ENCODE peak calls at places on chromosomes 12 and 14, in eight cellular contexts. P, X, U, Y, E, Z, V and S are unnamed samples.

GRCh38 chr14:61616524-61617185 is 78.7 kb upstream of the HIF1A start:
- DNase-seq in E (no peak), Y (no peak), Z (no peak), X (no peak), U (no peak), V (no peak), P (peak), S (peak)

GRCh38 chr12:10409387-10409786 is at the start of gene KLRC4:
- DNase-seq in Z (no peak), V (no peak), U (no peak), X (no peak), Y (no peak), E (no peak), P (no peak), S (no peak)

GRCh38 chr14:92985521-92985920 is 62.6 kb downstream of the CHGA start:
- DNase-seq in P (no peak), Z (no peak), V (no peak), U (no peak), Y (no peak), X (no peak), E (no peak), S (no peak)

GRCh38 chr14:92475451-92476187 is 38.0 kb upstream of the RIN3 start:
- DNase-seq in V (no peak), E (no peak), P (no peak), Y (peak), U (no peak), X (no peak), Z (no peak), S (no peak)

GRCh38 chr14:73729556-73730265 is 15.5 kb upstream of the PNMA1 start:
- DNase-seq in E (no peak), Z (no peak), Y (peak), U (no peak), X (peak), P (no peak), V (no peak), S (no peak)

GRCh38 chr12:110224379-110225304 is 56.4 kb upstream of the ATP2A2 start:
- DNase-seq in Z (no peak), U (no peak), Y (peak), E (peak), X (no peak), P (peak), V (no peak), S (peak)

GRCh38 chr12:93139028-93139665 is 210.1 kb upstream of the EEA1 start:
- DNase-seq in X (no peak), U (no peak), P (no peak), E (no peak), Z (no peak), V (no peak), Y (no peak), S (no peak)

GRCh38 chr12:54215990-54216579 is 27.3 kb upstream of the SMUG1 start:
- DNase-seq in Y (no peak), X (no peak), U (no peak), P (no peak), V (no peak), Z (no peak), E (no peak), S (no peak)

GRCh38 chr12:44874981-44875416 is 1.1 kb downstream of the NELL2 start:
- DNase-seq in E (peak), X (no peak), U (no peak), P (no peak), Y (no peak), V (no peak), Z (no peak), S (no peak)

GRCh38 chr14:70776197-70776596 is 33.1 kb downstream of the MAP3K9 start:
- DNase-seq in V (no peak), Y (no peak), Z (no peak), X (no peak), E (no peak), P (no peak), U (no peak), S (no peak)

GRCh38 chr14:49052516-49052915 is 533.7 kb downstream of the RPS29 start:
- DNase-seq in Y (no peak), X (no peak), V (no peak), E (no peak), P (no peak), Z (no peak), U (no peak), S (no peak)

GRCh38 chr12:110937104-110937641 is 16.8 kb upstream of the MYL2 start:
- DNase-seq in E (peak), Z (peak), V (peak), P (no peak), Y (no peak), U (peak), X (peak), S (no peak)

GRCh38 chr14:72948481-72949138 is 22.3 kb downstream of the DCAF4 start:
- DNase-seq in Z (peak), Y (peak), E (peak), V (no peak), P (peak), U (peak), X (peak), S (peak)

GRCh38 chr14:34461334-34462131 is 507 bp downstream of the SPTSSA start:
- DNase-seq in Y (peak), P (no peak), X (peak), U (peak), Z (no peak), E (no peak), V (peak), S (no peak)

GRCh38 chr12:116060765-116061164 is 216.7 kb downstream of the MED13L start:
- DNase-seq in P (no peak), Z (no peak), U (no peak), Y (no peak), V (no peak), X (no peak), E (peak), S (no peak)

GRCh38 chr14:60095781-60096450 is 4.2 kb downstream of the PCNX4 start:
- DNase-seq in P (peak), Y (no peak), E (no peak), Z (no peak), V (no peak), U (no peak), X (no peak), S (no peak)

GRCh38 chr12:55809274-55809673 is 8.2 kb downstream of the SARNP start:
- DNase-seq in Y (no peak), U (no peak), Z (no peak), V (no peak), X (no peak), E (no peak), P (no peak), S (no peak)

GRCh38 chr12:106288510-106289195 is 13.9 kb upstream of the TCP11L2 start:
- DNase-seq in E (no peak), Z (no peak), U (no peak), P (peak), V (no peak), X (no peak), Y (no peak), S (peak)

GRCh38 chr14:80523518-80524117 is 312.3 kb upstream of the DIO2 start:
- DNase-seq in Z (no peak), P (no peak), V (no peak), U (no peak), X (no peak), Y (no peak), E (no peak), S (no peak)

GRCh38 chr14:67835596-67835995 is 16.0 kb downstream of the RAD51B start:
- DNase-seq in U (no peak), V (no peak), E (no peak), X (no peak), P (no peak), Z (no peak), Y (no peak), S (no peak)

GRCh38 chr14:86510503-86510902 is 980.6 kb downstream of the FLRT2 start:
- DNase-seq in Y (no peak), V (no peak), U (no peak), E (no peak), P (no peak), Z (no peak), X (no peak), S (no peak)

GRCh38 chr12:106645074-106645421 is 62.2 kb downstream of the RFX4 start:
- DNase-seq in P (no peak), U (peak), E (no peak), V (peak), X (peak), Y (peak), Z (no peak), S (no peak)

GRCh38 chr14:68113328-68113930 is 293.9 kb downstream of the RAD51B start:
- DNase-seq in E (no peak), U (no peak), Z (no peak), V (no peak), P (no peak), X (no peak), Y (no peak), S (no peak)

GRCh38 chr12:89373772-89374572 is 21.7 kb upstream of the DUSP6 start:
- DNase-seq in U (no peak), V (no peak), P (no peak), X (no peak), E (no peak), Y (peak), Z (no peak), S (no peak)

GRCh38 chr12:89372584-89373370 is 20.5 kb upstream of the DUSP6 start:
- DNase-seq in E (no peak), P (no peak), Y (no peak), V (no peak), Z (no peak), X (no peak), U (no peak), S (no peak)

GRCh38 chr12:89379100-89379838 is 27.0 kb upstream of the DUSP6 start:
- DNase-seq in Y (no peak), V (no peak), Z (no peak), U (no peak), X (no peak), E (no peak), P (no peak), S (no peak)

GRCh38 chr12:89376844-89377243 is 24.5 kb upstream of the DUSP6 start:
- DNase-seq in Z (no peak), P (no peak), V (no peak), X (no peak), U (no peak), E (no peak), Y (no peak), S (no peak)

DNA sequence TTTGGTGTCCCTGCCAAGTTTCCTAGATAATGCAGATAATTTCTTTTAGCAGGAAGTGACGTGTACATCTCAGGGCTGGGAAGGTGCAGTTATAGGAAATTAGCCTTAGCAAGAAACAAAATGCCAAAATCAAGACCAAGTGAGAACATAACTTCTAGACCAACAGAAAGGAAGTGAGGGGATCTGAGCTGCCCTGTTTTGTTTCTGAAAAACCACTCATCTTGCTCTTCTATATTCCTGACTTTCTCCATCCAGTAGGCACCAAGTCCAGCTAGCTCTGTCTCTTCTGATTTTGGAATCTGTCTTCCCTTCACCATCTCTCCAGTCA is 23.9 kb upstream of the DUSP6 start:
- DNase-seq in U (no peak), E (no peak), Z (no peak), Y (no peak), X (no peak), P (no peak), V (no peak), S (no peak)
- H3K27ac ChIP-seq in U (peak), E (no peak), Z (no peak), Y (no peak), X (no peak), P (no peak), V (no peak), S (peak)

GRCh38 chr12:2607881-2608607 is 186.7 kb upstream of the FKBP4 start:
- DNase-seq in P (no peak), V (no peak), E (no peak), U (no peak), X (no peak), Z (no peak), Y (no peak), S (no peak)
- H3K4me3 ChIP-seq in P (no peak), V (no peak), E (no peak), U (no peak), X (no peak), Z (no peak), Y (no peak), S (no peak)

GRCh38 chr14:97143456-97143855 is 346.3 kb downstream of the VRK1 start:
- DNase-seq in Z (no peak), U (no peak), X (no peak), V (no peak), E (no peak), P (no peak), Y (no peak), S (no peak)
- H3K27ac ChIP-seq in Z (no peak), U (no peak), X (no peak), V (no peak), E (no peak), P (no peak), Y (no peak), S (no peak)

DNA sequence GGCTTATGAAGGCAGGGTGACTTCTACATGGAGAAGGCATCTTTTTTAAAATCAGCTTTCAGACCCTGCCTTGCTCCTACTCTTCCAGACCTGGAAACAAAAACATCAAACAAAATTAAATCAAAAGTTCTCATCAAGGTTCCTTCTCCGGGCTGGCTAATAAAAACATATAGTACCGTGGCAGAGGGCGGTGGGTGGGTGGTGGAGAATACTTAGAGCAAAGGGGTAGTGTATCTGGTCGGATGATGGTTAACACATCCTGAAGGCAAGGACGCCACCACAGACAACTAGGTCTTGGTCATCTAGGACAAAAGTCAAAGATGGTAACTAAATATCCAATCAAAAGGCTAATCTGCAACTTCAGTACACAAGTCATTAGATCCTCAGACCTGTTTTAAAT is 1.8 kb downstream of the DAD1 start:
- DNase-seq in P (no peak), U (no peak), V (no peak), Y (no peak), E (no peak), Z (no peak), X (no peak), S (no peak)
- H3K4me3 ChIP-seq in P (no peak), U (no peak), V (peak), Y (no peak), E (no peak), Z (no peak), X (no peak), S (no peak)

GRCh38 chr12:124741211-124741610 is 122.5 kb downstream of the SCARB1 start:
- DNase-seq in E (no peak), X (no peak), V (no peak), Z (no peak), U (no peak), Y (no peak), P (no peak), S (no peak)

GRCh38 chr12:124738636-124739467 is 124.8 kb downstream of the SCARB1 start:
- DNase-seq in Y (no peak), Z (no peak), V (no peak), E (no peak), U (peak), P (peak), X (no peak), S (peak)

GRCh38 chr12:124740691-124741137 is 123.0 kb downstream of the SCARB1 start:
- DNase-seq in Z (no peak), V (no peak), U (peak), Y (no peak), P (no peak), E (no peak), X (peak), S (peak)

GRCh38 chr12:124737772-124738635 is 125.7 kb downstream of the SCARB1 start:
- DNase-seq in U (no peak), X (no peak), V (no peak), Y (no peak), Z (no peak), E (no peak), P (no peak), S (no peak)

GRCh38 chr12:124739953-124740561 is 123.6 kb downstream of the SCARB1 start:
- DNase-seq in X (no peak), V (no peak), Y (no peak), Z (no peak), P (no peak), E (no peak), U (no peak), S (no peak)
- H3K27ac ChIP-seq in X (no peak), V (no peak), Y (no peak), Z (no peak), P (no peak), E (no peak), U (peak), S (peak)

GRCh38 chr14:36655963-36656768 is 5.5 kb upstream of the PAX9 start:
- DNase-seq in Z (no peak), V (no peak), Y (no peak), E (no peak), P (no peak), U (no peak), X (peak), S (no peak)
- H3K4me3 ChIP-seq in Z (no peak), V (peak), Y (peak), E (no peak), P (no peak), U (no peak), X (no peak), S (no peak)

DNA sequence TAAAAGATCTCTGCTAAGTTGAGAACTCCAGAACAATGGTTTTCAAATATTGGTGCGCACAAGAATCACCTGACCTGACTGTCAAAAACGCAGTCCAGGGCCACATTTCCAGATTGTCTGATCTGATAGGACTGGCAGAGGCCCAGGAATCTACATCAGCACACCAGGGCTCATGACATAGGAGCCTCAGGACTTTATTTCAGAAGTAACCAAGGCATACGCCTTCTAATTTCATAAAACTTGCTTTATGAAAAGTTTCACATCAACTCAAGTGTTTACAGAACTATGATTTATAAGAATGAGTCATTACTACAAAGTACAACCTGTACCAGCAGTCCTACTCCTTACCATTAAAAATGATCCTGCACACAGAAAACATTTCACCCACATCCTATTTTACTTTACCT is 47.7 kb upstream of the PTPRO start:
- DNase-seq in E (no peak), Z (no peak), X (no peak), U (peak), V (no peak), Y (no peak), P (no peak), S (no peak)
- H3K27ac ChIP-seq in E (no peak), Z (no peak), X (peak), U (no peak), V (no peak), Y (no peak), P (no peak), S (no peak)

DNA sequence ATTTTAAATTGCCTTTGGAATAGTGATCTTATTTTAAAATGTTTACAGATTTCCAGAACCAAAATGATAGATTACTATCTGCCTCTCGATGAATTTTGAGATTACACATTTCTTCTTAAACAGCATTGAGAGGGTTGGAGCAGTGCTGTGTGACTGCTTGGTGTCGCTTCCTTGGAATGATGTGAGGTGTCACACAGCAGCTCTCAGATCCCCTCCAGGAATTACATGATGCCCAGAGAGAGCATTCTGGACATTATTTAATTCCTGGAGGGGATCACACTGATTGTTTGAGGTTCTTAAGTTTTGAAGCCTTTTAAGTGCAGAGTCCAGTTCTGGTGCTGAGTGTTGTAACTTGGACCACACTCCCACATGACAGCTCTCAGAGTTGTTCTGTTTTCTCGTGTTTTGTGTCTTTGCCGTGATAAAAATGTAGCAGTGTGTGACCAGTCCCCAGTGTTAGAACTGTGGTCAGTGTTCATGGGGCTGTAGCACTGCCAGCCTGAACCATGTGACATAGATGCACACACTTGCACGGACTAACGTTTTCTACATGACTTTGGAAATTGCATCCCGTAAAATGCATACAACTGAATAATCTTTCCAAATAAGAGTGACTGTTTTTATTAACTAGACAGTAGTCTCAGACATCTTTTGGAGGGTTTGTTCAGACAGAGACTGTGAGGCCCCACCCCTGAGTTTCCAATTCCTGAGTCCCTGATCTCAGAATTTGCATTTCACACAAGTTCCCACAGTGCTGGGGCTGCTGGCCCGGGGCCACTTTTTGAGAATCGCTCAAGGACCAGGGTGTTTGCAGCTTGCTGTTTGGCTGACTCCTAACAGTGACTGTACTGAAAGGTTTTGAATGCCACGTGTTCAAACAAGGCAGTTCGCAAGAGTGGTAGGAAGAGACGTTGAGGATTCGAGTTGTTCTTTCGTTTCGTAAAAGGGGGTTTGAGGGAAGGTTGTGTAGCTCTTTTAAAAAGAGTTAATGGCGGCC is 26.0 kb downstream of the XRCC3 start:
- DNase-seq in Z (no peak), Y (no peak), U (no peak), V (no peak), X (no peak), E (no peak), P (no peak), S (no peak)
- H3K4me3 ChIP-seq in Z (no peak), Y (no peak), U (no peak), V (no peak), X (no peak), E (no peak), P (no peak), S (no peak)

GRCh38 chr14:77008541-77008940 is 20.0 kb downstream of the IRF2BPL start:
- DNase-seq in P (no peak), U (no peak), Y (no peak), V (no peak), X (no peak), Z (no peak), E (no peak), S (no peak)
- H3K27ac ChIP-seq in P (no peak), U (peak), Y (peak), V (peak), X (peak), Z (no peak), E (no peak), S (no peak)